ENCODE peak calls at places on chromosome 9, in nine cellular contexts. J is CD4-positive, CD25-positive, alpha-beta regulatory T cell; D is mucosa of descending colon; A is aorta; H is heart left ventricle; B is breast epithelium; I is SK-N-SH; Q is CD8-positive, alpha-beta T cell; V is psoas muscle. C is an unnamed sample. For H3K9me3, the result is how much of the 10 kb centered on the place peaks cover.

GRCh38 chr9:120366646-120367019 is 213.3 kb downstream of the CDK5RAP2 start:
- DNase-seq in J (no peak), A (peak), H (no peak), I (no peak), D (no peak), Q (no peak), V (no peak), B (no peak), C (no peak)

GRCh38 chr9:107274953-107275422 is 8.1 kb upstream of the RAD23B start:
- DNase-seq in B (no peak), H (no peak), D (no peak), A (no peak), J (no peak), Q (no peak), I (no peak), V (no peak), C (no peak)

GRCh38 chr9:70263421-70263820 is 4.6 kb downstream of the SMC5 start:
- DNase-seq in H (no peak), I (no peak), J (no peak), A (no peak), B (no peak), Q (no peak), V (no peak), D (no peak), C (no peak)

GRCh38 chr9:72352911-72353388 is 12.1 kb downstream of the ZFAND5 start:
- DNase-seq in I (no peak), Q (no peak), J (no peak), D (no peak), B (no peak), A (no peak), H (no peak), V (no peak), C (no peak)

GRCh38 chr9:134858051-134858841 is 22.4 kb upstream of the FCN2 start:
- DNase-seq in H (no peak), A (no peak), B (peak), Q (no peak), J (no peak), V (no peak), D (no peak), I (no peak), C (no peak)

GRCh38 chr9:84839538-84839937 is 170.0 kb downstream of the NTRK2 start:
- DNase-seq in H (no peak), V (no peak), Q (no peak), A (no peak), B (no peak), D (no peak), I (peak), J (no peak), C (no peak)

GRCh38 chr9:21968331-21969010 is 25.7 kb downstream of the CDKN2A start:
- DNase-seq in H (no peak), D (no peak), B (no peak), J (peak), A (no peak), Q (no peak), V (peak), I (peak), C (no peak)

GRCh38 chr9:22244141-22245011 is 202.2 kb upstream of the DMRTA1 start:
- DNase-seq in J (peak), B (no peak), I (no peak), H (no peak), A (no peak), V (peak), D (no peak), Q (no peak), C (no peak)

GRCh38 chr9:133347515-133347984 is 381 bp downstream of the MED22 start:
- DNase-seq in J (peak), B (no peak), V (no peak), D (no peak), H (peak), I (peak), Q (no peak), A (peak), C (peak)

GRCh38 chr9:83056911-83057310 is 6.0 kb downstream of the RASEF start:
- DNase-seq in D (no peak), J (no peak), Q (no peak), B (no peak), V (no peak), H (no peak), A (no peak), I (no peak), C (no peak)

GRCh38 chr9:22060831-22061383 is 51.8 kb upstream of the CDKN2B start:
- DNase-seq in A (no peak), Q (no peak), I (no peak), V (no peak), H (peak), D (no peak), J (no peak), B (no peak), C (no peak)

GRCh38 chr9:127661342-127661741 is 45.4 kb upstream of the CFAP157 start:
- DNase-seq in I (peak), B (no peak), J (no peak), V (no peak), H (no peak), Q (no peak), A (no peak), D (no peak), C (no peak)

GRCh38 chr9:137630126-137630525 is 11.3 kb downstream of the EHMT1 start:
- DNase-seq in A (peak), I (no peak), H (no peak), J (no peak), D (no peak), V (no peak), Q (no peak), B (no peak), C (no peak)

GRCh38 chr9:114503009-114503408 is 2.3 kb downstream of the WHRN start:
- DNase-seq in H (no peak), A (no peak), B (peak), Q (no peak), J (no peak), D (no peak), V (no peak), I (no peak), C (no peak)

GRCh38 chr9:114177423-114178064 is 22.2 kb downstream of the COL27A1 start:
- DNase-seq in I (no peak), D (no peak), J (no peak), Q (no peak), H (peak), B (no peak), A (no peak), V (no peak), C (no peak)

GRCh38 chr9:137448569-137448962 is 7.4 kb upstream of the ENTPD8 start:
- DNase-seq in Q (no peak), B (no peak), J (no peak), I (no peak), D (peak), V (peak), A (no peak), H (peak), C (no peak)

GRCh38 chr9:2777454-2777853 is 60.1 kb downstream of the KCNV2 start:
- DNase-seq in A (no peak), I (no peak), H (no peak), V (no peak), J (no peak), D (no peak), Q (no peak), B (no peak), C (no peak)
- H3K9me3 ChIP-seq in A (under half), I (under half), H (under half), V (under half), J (under half), D (under half), Q (under half), B (under half), C (under half)

DNA sequence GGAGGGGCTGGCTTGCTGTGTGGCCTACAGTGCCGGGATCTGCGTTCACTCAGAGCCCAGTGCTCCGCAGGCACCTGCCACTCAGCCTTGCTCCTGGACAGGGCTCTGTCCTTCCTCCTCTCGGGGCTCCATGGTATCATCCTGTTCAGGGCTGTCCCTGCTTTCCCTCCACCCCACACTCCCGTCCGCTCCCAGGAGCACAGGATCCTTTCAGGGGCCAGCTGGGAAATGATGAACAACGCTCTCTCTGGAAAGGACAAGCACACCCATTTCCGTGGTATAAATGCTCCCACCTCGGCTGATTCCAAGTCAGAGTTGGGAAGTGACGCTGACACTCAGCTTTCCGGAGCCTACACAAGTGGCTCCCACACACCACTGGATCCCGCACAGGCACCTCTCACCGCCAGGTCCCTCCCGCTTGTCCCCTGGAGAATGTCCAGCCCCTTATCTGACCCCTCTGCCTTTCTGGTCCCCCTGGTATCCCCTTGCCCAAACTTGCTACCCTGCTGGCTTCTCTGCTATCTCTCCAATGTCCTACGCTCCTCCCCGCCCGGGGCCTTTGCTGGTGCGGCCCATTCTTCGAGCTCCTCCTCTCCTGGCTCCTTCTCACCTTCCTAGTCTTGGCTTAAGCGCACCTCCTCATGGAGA is 21.3 kb downstream of the HMCN2 start:
- DNase-seq in H (peak), B (no peak), J (no peak), Q (no peak), I (no peak), D (no peak), A (no peak), V (no peak), C (no peak)
- H3K9me3 ChIP-seq in H (under half), B (under half), J (under half), Q (under half), I (under half), D (under half), A (under half), V (under half), C (under half)

GRCh38 chr9:96771124-96771523 is 6.8 kb downstream of the ZNF510 start:
- DNase-seq in Q (no peak), J (no peak), A (no peak), V (no peak), B (no peak), I (no peak), H (no peak), D (no peak), C (no peak)
- H3K9me3 ChIP-seq in Q (under half), J (half or more), A (under half), V (half or more), B (under half), I (under half), H (under half), D (half or more), C (under half)

GRCh38 chr9:118578467-118578866 is 790.8 kb downstream of the BRINP1 start:
- DNase-seq in Q (no peak), A (no peak), J (no peak), I (no peak), D (no peak), H (no peak), B (no peak), V (no peak), C (no peak)

GRCh38 chr9:118586978-118587377 is 782.3 kb downstream of the BRINP1 start:
- DNase-seq in B (no peak), A (no peak), V (no peak), H (no peak), I (no peak), J (no peak), D (no peak), Q (no peak), C (no peak)

DNA sequence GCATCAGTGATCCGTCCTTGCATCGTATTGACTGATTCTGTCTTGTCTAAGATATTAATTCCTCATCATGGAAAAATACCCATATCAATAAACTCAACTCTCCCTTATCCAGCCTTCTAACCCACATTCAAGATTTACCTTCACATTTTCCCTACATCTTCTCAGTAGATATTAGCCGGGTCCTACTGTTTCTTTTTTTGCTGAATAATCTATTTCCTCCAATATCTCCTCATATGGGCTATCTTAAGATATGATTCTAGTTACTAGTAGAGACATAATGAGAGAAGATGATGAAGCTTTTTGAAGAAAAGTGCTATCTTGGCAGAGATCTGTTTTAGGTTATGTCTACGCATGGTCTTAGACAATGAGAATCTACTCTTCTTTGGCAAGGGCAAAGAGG is 785.8 kb downstream of the BRINP1 start:
- DNase-seq in H (no peak), I (no peak), D (no peak), A (no peak), B (no peak), Q (no peak), J (no peak), V (no peak), C (no peak)
- H3K9me3 ChIP-seq in H (under half), I (under half), D (under half), A (under half), B (under half), Q (under half), J (under half), V (under half), C (under half)

DNA sequence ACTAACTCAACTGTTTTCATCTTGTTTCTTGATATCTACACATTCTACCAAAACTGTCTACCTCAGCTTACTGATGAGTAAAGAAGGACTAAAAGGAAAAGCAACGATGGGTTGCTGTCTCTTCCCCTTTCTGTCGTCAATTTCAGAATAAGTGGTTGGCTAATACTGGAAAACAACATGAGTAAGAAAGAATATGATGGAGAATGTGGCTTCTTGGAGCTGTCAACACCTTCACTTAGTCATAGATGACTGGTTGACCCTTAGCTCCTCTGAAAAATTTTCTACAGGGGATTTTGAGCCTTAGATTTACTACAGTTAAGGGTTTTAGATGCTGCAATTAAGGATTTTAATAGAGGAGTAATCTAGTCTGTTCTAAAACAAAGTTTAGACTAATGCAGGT is 797.9 kb downstream of the TLE4 start:
- DNase-seq in D (no peak), A (no peak), I (no peak), V (no peak), B (no peak), H (no peak), Q (no peak), J (no peak), C (no peak)
- H3K9me3 ChIP-seq in D (under half), A (under half), I (under half), V (under half), B (under half), H (under half), Q (under half), J (under half), C (under half)

DNA sequence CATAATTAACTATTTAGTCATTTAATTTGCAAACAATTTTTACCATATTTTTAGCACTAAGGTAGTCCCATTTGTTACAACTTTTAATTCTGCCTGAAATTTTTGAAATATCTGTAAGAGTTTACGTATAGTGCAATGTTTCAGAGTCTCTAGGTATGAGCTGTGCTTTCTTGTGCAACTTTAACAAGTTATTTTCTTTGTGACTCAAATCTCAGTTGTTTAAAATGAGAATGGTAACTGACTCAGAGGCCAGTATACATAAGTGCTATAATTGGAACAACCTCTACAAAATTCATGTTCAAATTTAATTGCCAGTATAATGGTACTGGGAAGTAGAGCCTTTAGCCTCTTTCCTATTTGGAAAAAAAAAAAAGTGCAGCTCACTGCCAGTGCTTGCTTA is 14.2 kb upstream of the ZNF883 start:
- DNase-seq in D (no peak), I (no peak), J (no peak), Q (no peak), H (no peak), V (no peak), B (no peak), A (no peak), C (no peak)
- H3K9me3 ChIP-seq in D (under half), I (under half), J (under half), Q (under half), H (under half), V (under half), B (half or more), A (under half), C (under half)